ENCODE peak calls at places on chromosome 7, in six cellular contexts. X is activated B cell treated with CpG ODN at 0.5 μM for 24 hours, R is heart left ventricle, J is RWPE1, I is right atrium auricular region, W is GM13977. B is an unnamed sample.

GRCh38 chr7:117020605-117021002 is 67.3 kb downstream of the ST7 start:
- DNase-seq in X (no peak), R (no peak), J (no peak), I (no peak), W (no peak), B (no peak)

GRCh38 chr7:2399848-2400587 is 3.4 kb upstream of the CHST12 start:
- DNase-seq in X (no peak), R (peak), J (peak), I (peak), W (no peak), B (no peak)

GRCh38 chr7:140304071-140304799 is 94.1 kb downstream of the SLC37A3 start:
- DNase-seq in X (no peak), R (no peak), J (no peak), I (no peak), W (peak), B (no peak)

GRCh38 chr7:118040562-118040961 is 143.4 kb upstream of the LSM8 start:
- DNase-seq in X (no peak), R (no peak), J (no peak), I (no peak), W (no peak), B (no peak)

GRCh38 chr7:105112440-105113418 is 98.7 kb downstream of the KMT2E start:
- DNase-seq in X (no peak), R (no peak), J (peak), I (no peak), W (no peak), B (no peak)

GRCh38 chr7:51019231-51019844 is 236.6 kb upstream of the GRB10 start:
- DNase-seq in X (no peak), R (no peak), J (peak), I (peak), W (no peak), B (no peak)

GRCh38 chr7:153190452-153190851 is 430.9 kb downstream of the ACTR3B start:
- DNase-seq in X (no peak), R (no peak), J (no peak), I (no peak), W (no peak), B (no peak)

GRCh38 chr7:1087952-1088920 is at the start of gene GPER1:
- DNase-seq in X (no peak), R (peak), J (peak), I (peak), W (no peak), B (peak)

GRCh38 chr7:42193457-42194111 is 43.4 kb downstream of the GLI3 start:
- DNase-seq in X (no peak), R (no peak), J (no peak), I (no peak), W (no peak), B (no peak)

GRCh38 chr7:131027287-131027773 is 293.3 kb upstream of the KLF14 start:
- DNase-seq in X (no peak), R (peak), J (no peak), I (peak), W (no peak), B (no peak)

GRCh38 chr7:45654341-45654740 is 80.2 kb downstream of the ADCY1 start:
- DNase-seq in X (no peak), R (no peak), J (no peak), I (no peak), W (no peak), B (no peak)

GRCh38 chr7:149254181-149254858 is 7.7 kb upstream of the ZNF783 start:
- DNase-seq in X (no peak), R (no peak), J (no peak), I (no peak), W (no peak), B (no peak)

GRCh38 chr7:20352573-20353304 is 22.0 kb downstream of the ITGB8 start:
- DNase-seq in X (no peak), R (no peak), J (peak), I (no peak), W (no peak), B (no peak)

GRCh38 chr7:136947347-136947746 is 78.9 kb downstream of the CHRM2 start:
- DNase-seq in X (no peak), R (no peak), J (no peak), I (no peak), W (no peak), B (no peak)

GRCh38 chr7:156034397-156034796 is 222.1 kb upstream of the SHH start:
- DNase-seq in X (no peak), R (no peak), J (no peak), I (no peak), W (no peak), B (no peak)

GRCh38 chr7:84412161-84412969 is 217.8 kb upstream of the SEMA3A start:
- DNase-seq in X (no peak), R (no peak), J (peak), I (no peak), W (no peak), B (no peak)

GRCh38 chr7:33996899-33997298 is 91.6 kb downstream of the BMPER start:
- DNase-seq in X (no peak), R (no peak), J (no peak), I (no peak), W (no peak), B (no peak)

GRCh38 chr7:824664-825063 is 7.6 kb upstream of the SUN1 start:
- DNase-seq in X (no peak), R (no peak), J (no peak), I (no peak), W (no peak), B (no peak)

GRCh38 chr7:142328006-142328405 is 70.1 kb upstream of the PRSS58 start:
- DNase-seq in X (no peak), R (no peak), J (no peak), I (no peak), W (no peak), B (peak)

GRCh38 chr7:157405501-157405900 is 68.7 kb downstream of the DNAJB6 start:
- DNase-seq in X (no peak), R (peak), J (no peak), I (no peak), W (no peak), B (no peak)

GRCh38 chr7:127532736-127533135 is 52.7 kb downstream of the GCC1 start:
- DNase-seq in X (no peak), R (no peak), J (no peak), I (no peak), W (no peak), B (no peak)
- TF ChIP-seq CTCF in X (no peak), R (no peak), J (no peak), I (no peak), W (no peak), B (no peak)

DNA sequence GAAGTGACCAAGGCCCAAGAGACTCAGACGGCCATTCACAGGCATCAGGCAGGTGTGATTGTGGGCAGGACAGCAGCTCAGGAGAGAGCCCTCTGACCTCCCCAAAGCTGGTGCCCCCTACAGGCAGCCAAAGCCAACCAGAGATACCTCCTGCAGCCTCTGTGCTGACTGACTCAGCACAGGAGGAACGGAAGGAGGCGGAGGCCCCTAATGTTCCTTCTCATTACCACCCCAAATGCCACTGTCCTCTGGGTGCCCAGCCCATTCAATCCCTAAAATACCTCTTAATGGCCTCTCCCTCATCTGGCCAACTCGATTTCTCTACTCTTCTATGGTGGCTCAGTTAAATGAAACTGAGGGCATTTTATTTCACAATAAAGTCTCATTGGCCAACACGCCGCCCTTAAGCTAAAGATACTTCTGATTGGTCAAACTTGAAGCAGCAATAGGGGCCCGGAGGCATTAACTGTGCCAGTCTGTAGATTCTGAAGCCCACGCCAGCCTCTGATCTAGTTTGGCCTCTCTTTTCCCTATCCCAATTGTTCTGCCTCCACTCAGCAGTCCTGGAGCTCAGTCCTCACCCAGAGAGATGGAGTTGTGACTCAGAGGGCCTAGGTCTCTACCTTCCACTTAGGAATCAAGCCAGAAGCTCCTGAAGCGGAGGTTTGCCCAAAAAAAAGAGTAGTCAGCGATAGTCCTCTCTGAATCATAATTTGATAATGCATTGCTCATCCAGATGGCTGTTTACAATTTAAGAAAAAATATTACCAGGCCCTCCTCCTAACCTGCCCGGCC is 1.2 kb downstream of the CYREN start:
- DNase-seq in X (no peak), R (peak), J (peak), I (peak), W (peak), B (peak)
- TF ChIP-seq CTCF in X (no peak), R (no peak), J (peak), I (no peak), W (peak), B (peak)

GRCh38 chr7:21383833-21384220 is 44.1 kb upstream of the SP4 start:
- DNase-seq in X (no peak), R (no peak), J (no peak), I (no peak), W (no peak), B (no peak)
- TF ChIP-seq CTCF in X (no peak), R (no peak), J (no peak), I (no peak), W (no peak), B (no peak)

GRCh38 chr7:55366461-55367138 is 1.5 kb downstream of the LANCL2 start:
- DNase-seq in X (no peak), R (no peak), J (no peak), I (no peak), W (no peak), B (peak)

GRCh38 chr7:55367283-55367840 is 2.2 kb downstream of the LANCL2 start:
- DNase-seq in X (no peak), R (no peak), J (no peak), I (no peak), W (no peak), B (no peak)

GRCh38 chr7:55363386-55364170 is 1.6 kb upstream of the LANCL2 start:
- DNase-seq in X (no peak), R (no peak), J (no peak), I (no peak), W (no peak), B (no peak)

GRCh38 chr7:55365103-55365679 is at the start of gene LANCL2:
- DNase-seq in X (no peak), R (no peak), J (peak), I (no peak), W (no peak), B (peak)

GRCh38 chr7:55365680-55366460 is 733 bp downstream of the LANCL2 start:
- DNase-seq in X (peak), R (peak), J (peak), I (peak), W (peak), B (peak)
- TF ChIP-seq CTCF in X (no peak), R (no peak), J (peak), I (peak), W (peak), B (no peak)

GRCh38 chr7:67631496-67631895 is 634.9 kb downstream of the TYW1 start:
- DNase-seq in X (no peak), R (no peak), J (no peak), I (no peak), W (no peak), B (no peak)

DNA sequence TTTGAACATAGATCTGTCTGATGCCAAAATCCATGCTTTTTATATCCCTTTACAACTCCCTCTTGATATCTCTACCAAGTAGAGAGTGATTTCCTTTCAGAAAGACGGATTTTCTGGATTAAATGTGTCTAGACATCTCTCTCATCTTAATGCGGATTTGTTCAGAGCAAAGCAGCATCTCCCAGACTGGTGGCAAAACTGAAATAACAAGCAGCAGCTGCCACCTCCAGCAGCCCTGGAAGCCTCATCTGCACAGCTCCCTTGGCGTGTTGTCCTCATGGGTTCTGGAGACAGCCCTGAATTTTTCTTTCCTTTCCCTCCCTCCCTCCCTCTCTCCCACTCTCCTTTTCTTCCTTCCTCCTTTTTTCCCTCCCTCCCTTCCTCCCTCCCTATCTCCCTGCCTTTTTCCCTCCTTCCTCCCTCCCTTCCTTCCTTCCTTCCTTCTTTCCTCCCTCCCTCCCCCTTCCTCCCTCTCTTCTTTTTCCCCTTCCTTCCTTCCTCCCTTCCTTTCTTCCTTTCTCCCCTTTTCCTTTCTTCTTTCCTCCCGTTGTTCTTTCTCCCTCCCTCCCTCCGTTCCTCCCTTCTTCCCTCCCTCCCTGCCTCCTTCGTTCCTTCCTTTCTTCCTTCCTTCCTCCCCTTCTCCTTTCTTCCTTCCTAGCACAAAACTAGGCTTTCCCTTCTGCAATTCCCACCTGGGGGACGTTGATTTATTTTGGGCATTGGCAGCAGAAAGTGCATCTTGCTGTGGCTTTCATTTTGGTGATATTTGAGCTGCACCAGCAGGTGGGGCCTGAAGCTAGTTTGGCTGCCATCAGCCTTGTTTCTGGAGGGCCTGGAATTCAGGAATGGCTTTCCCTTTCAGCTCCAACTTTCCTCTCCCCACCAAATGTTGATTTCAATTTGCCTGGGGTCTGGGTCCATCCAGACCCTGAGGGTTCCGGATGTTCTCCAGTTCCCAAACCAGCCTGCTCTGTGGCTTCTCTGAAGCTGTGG is 640.0 kb downstream of the TYW1 start:
- DNase-seq in X (no peak), R (no peak), J (no peak), I (no peak), W (no peak), B (peak)
- TF ChIP-seq CTCF in X (no peak), R (no peak), J (no peak), I (no peak), W (no peak), B (peak)

GRCh38 chr7:158432369-158433270 is 155.0 kb downstream of the PTPRN2 start:
- DNase-seq in X (no peak), R (no peak), J (peak), I (no peak), W (no peak), B (peak)

GRCh38 chr7:158431941-158432347 is 155.7 kb downstream of the PTPRN2 start:
- DNase-seq in X (no peak), R (peak), J (peak), I (peak), W (no peak), B (no peak)

GRCh38 chr7:158431055-158431940 is 156.3 kb downstream of the PTPRN2 start:
- DNase-seq in X (no peak), R (no peak), J (no peak), I (no peak), W (no peak), B (no peak)

GRCh38 chr7:158428842-158429753 is 158.5 kb downstream of the PTPRN2 start:
- DNase-seq in X (no peak), R (no peak), J (no peak), I (no peak), W (no peak), B (no peak)

GRCh38 chr7:158430308-158431034 is 157.2 kb downstream of the PTPRN2 start:
- DNase-seq in X (no peak), R (no peak), J (no peak), I (no peak), W (no peak), B (no peak)
- TF ChIP-seq CTCF in X (no peak), R (no peak), J (no peak), I (no peak), W (no peak), B (no peak)

GRCh38 chr7:91266067-91266930 is 2.1 kb downstream of the FZD1 start:
- DNase-seq in X (no peak), R (peak), J (no peak), I (no peak), W (peak), B (peak)

GRCh38 chr7:91263359-91264082 is 712 bp upstream of the FZD1 start:
- DNase-seq in X (no peak), R (peak), J (no peak), I (no peak), W (peak), B (peak)

GRCh38 chr7:91265693-91266066 is 1.4 kb downstream of the FZD1 start:
- DNase-seq in X (no peak), R (no peak), J (no peak), I (no peak), W (peak), B (peak)

GRCh38 chr7:91264924-91265681 is 870 bp downstream of the FZD1 start:
- DNase-seq in X (peak), R (peak), J (peak), I (no peak), W (peak), B (peak)

GRCh38 chr7:91264083-91264923 is at the start of gene FZD1:
- DNase-seq in X (peak), R (peak), J (peak), I (peak), W (peak), B (peak)
- TF ChIP-seq CTCF in X (no peak), R (peak), J (no peak), I (no peak), W (no peak), B (no peak)

B was measured in nephron progenitor cell.